ENCODE peak calls at places on chromosomes 16 and 17, in ten cellular contexts. O is cardiac muscle cell; I is CD8-positive, alpha-beta memory T cell; R is mammary epithelial cell; L is RWPE1; Y is neuronal stem cell; Q is left ventricle myocardium inferior; E is tibial artery; C is heart right ventricle; K is esophagus squamous epithelium. F is an unnamed sample.

GRCh38 chr17:76191891-76192290 is 48.4 kb downstream of the RNF157 start:
- DNase-seq in E (no peak), K (no peak), C (no peak), Q (no peak), O (no peak), I (peak), L (no peak), Y (no peak), R (no peak), F (no peak)

GRCh38 chr17:78434455-78435329 is 56.2 kb downstream of the PGS1 start:
- DNase-seq in K (no peak), R (no peak), Q (no peak), Y (no peak), E (no peak), L (no peak), O (no peak), I (no peak), C (no peak), F (no peak)

GRCh38 chr17:30235386-30236296 is at the start of gene SLC6A4:
- DNase-seq in L (no peak), K (no peak), Y (no peak), R (peak), Q (no peak), I (no peak), C (no peak), E (no peak), O (peak), F (no peak)

GRCh38 chr17:68423251-68423650 is 34.0 kb downstream of the WIPI1 start:
- DNase-seq in K (no peak), L (no peak), O (no peak), Y (no peak), Q (no peak), C (no peak), R (no peak), I (no peak), E (no peak), F (no peak)

GRCh38 chr17:60629120-60629519 is 29.1 kb downstream of the PPM1D start:
- DNase-seq in I (no peak), K (no peak), R (no peak), Y (no peak), Q (no peak), L (no peak), C (no peak), O (no peak), E (no peak), F (no peak)

GRCh38 chr16:79001156-79001997 is 599.2 kb downstream of the MAF start:
- DNase-seq in L (no peak), C (no peak), I (no peak), K (no peak), Y (peak), O (no peak), E (no peak), Q (no peak), R (no peak), F (no peak)

GRCh38 chr16:68395806-68396205 is 52.5 kb downstream of the SMPD3 start:
- DNase-seq in R (no peak), Y (no peak), C (no peak), L (no peak), I (no peak), Q (no peak), E (no peak), K (no peak), O (no peak), F (no peak)

GRCh38 chr17:27153005-27153404 is 140.9 kb upstream of the WSB1 start:
- DNase-seq in Y (no peak), I (no peak), L (no peak), C (no peak), O (no peak), R (no peak), E (no peak), K (no peak), Q (no peak), F (no peak)

GRCh38 chr16:88692861-88693260 is 6.6 kb upstream of the SNAI3 start:
- DNase-seq in R (no peak), E (no peak), Q (no peak), Y (no peak), C (no peak), O (no peak), L (no peak), I (no peak), K (no peak), F (no peak)

GRCh38 chr17:55086635-55087058 is 118.1 kb downstream of the STXBP4 start:
- DNase-seq in E (no peak), L (no peak), Q (no peak), R (peak), Y (no peak), I (no peak), O (peak), C (no peak), K (no peak), F (no peak)

GRCh38 chr17:70767102-70767701 is 597.9 kb downstream of the KCNJ2 start:
- DNase-seq in Y (peak), E (no peak), K (no peak), R (peak), I (no peak), L (peak), O (peak), C (no peak), Q (no peak), F (no peak)

GRCh38 chr16:59330030-59330670 is 596.0 kb upstream of the GOT2 start:
- DNase-seq in Q (no peak), K (no peak), C (no peak), I (no peak), O (no peak), R (no peak), L (no peak), Y (peak), E (no peak), F (no peak)

GRCh38 chr17:48442819-48443218 is 12.8 kb upstream of the SKAP1 start:
- DNase-seq in L (no peak), E (no peak), I (no peak), O (no peak), Q (no peak), K (no peak), R (no peak), Y (no peak), C (no peak), F (no peak)

GRCh38 chr16:57741660-57742191 is 6.2 kb downstream of the KATNB1 start:
- DNase-seq in O (no peak), I (no peak), R (no peak), Q (peak), E (no peak), C (no peak), Y (no peak), K (no peak), L (no peak), F (no peak)

GRCh38 chr16:14302399-14303181 is 231.5 kb downstream of the MRTFB start:
- DNase-seq in K (no peak), E (no peak), Q (no peak), C (peak), L (no peak), I (peak), R (peak), O (no peak), Y (no peak), F (no peak)

GRCh38 chr17:11900103-11900502 is 97.2 kb downstream of the ZNF18 start:
- DNase-seq in Y (no peak), I (no peak), C (peak), Q (peak), R (no peak), O (peak), K (no peak), L (no peak), E (no peak), F (no peak)

GRCh38 chr17:82745524-82745923 is 6.3 kb upstream of the TBCD start:
- DNase-seq in L (no peak), I (no peak), Q (no peak), Y (no peak), E (no peak), O (no peak), K (no peak), R (no peak), C (no peak), F (no peak)

GRCh38 chr16:68893710-68894705 is 50.7 kb downstream of the TANGO6 start:
- DNase-seq in C (peak), L (no peak), E (no peak), Y (peak), I (no peak), O (peak), Q (peak), K (no peak), R (no peak), F (no peak)

GRCh38 chr16:9738690-9739089 is 443.5 kb downstream of the GRIN2A start:
- DNase-seq in E (no peak), C (no peak), O (no peak), Q (no peak), Y (no peak), K (no peak), R (no peak), I (no peak), L (no peak), F (no peak)

GRCh38 chr17:75610103-75610984 is 22.7 kb downstream of the MYO15B start:
- DNase-seq in K (no peak), O (no peak), E (no peak), L (no peak), C (no peak), Q (no peak), Y (no peak), R (no peak), I (no peak), F (no peak)

GRCh38 chr17:68461122-68461539 is 3.8 kb upstream of the WIPI1 start:
- DNase-seq in C (no peak), K (no peak), L (no peak), Q (no peak), O (no peak), I (no peak), Y (no peak), E (no peak), R (no peak), F (no peak)

GRCh38 chr16:27405546-27406451 is 3.8 kb downstream of the IL21R start:
- DNase-seq in Q (no peak), R (no peak), E (no peak), K (no peak), O (peak), I (peak), C (no peak), Y (no peak), L (no peak), F (no peak)

DNA sequence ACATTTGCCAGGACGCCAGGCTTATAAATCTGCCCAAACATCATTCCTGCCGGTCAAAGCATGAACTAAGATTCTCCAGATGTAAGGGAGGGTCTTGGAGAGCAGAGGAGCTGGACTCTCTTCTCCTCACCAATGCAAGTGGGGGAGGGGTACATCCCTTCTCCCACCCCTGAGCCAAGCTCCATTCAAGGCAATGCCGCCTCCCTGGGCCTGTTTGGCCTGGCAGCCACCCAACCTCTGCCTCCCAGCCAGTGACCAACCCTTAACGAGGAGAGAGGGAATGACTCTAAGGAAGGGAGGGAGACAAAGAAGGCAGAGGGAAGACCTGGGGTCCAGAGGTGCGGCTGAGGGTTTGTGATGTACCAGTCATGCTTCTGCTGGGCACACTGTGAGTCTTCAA is 13.8 kb downstream of the C17orf50 start:
- DNase-seq in I (no peak), L (no peak), C (peak), K (no peak), E (peak), R (no peak), O (peak), Q (no peak), Y (no peak), F (peak)
- H3K27ac ChIP-seq in I (no peak), L (peak), C (no peak), K (peak), E (peak), R (no peak), O (peak), Q (no peak), Y (no peak), F (peak)

DNA sequence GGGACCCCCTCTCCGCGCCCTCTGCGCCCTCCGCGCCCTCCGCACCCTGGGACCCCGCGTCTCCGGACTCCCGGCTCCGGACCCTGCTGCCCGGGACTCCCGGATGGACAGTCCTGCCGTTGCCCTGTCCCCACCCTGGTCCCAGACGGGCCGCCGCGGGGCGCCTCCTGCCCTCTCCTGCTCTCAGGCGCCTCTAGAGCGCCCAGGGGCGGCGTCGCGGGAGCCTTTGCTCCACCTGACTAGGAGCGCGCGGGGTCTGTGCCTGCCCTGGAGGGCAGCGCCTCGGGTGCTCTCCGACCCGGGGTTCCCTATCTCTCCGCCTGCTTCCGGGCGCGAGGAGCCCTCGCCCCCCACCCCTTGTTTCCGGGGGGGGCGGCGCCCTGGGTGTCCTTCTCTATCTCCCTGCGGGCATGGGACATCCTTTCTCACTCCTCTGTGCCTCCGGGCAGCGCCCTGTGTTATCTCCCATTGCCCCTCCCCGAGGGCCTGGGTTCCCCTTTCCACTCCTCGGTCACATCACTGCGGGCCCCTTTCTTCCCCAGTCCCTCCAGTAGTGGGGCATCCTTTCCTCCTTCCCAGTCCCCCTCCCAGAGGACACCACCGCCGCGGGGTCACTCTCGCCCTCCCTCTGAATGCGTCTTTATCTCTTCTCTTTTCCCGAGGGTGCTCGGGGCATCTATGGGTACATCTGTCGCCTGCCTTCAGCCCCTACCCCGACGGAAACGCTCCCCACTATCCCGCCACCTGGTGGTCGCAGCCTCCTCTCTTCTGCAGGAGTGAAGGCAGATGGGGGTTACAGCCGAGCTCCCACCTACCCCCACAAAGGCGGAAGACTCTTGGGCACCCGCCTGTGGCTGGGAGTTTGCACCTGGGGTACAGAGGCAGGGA is 865 bp downstream of the PRKCB start:
- DNase-seq in O (no peak), E (no peak), Y (no peak), K (no peak), R (no peak), Q (peak), L (no peak), C (no peak), I (peak), F (no peak)
- H3K27ac ChIP-seq in O (no peak), E (no peak), Y (no peak), K (no peak), R (no peak), Q (no peak), L (no peak), C (no peak), I (peak), F (no peak)

GRCh38 chr17:7497228-7497627 is 13.1 kb downstream of the POLR2A start:
- DNase-seq in L (no peak), K (no peak), I (no peak), O (no peak), C (peak), E (peak), Q (no peak), Y (no peak), R (no peak), F (no peak)
- H3K27ac ChIP-seq in L (peak), K (no peak), I (no peak), O (no peak), C (peak), E (no peak), Q (peak), Y (no peak), R (no peak), F (no peak)

GRCh38 chr17:17535957-17536356 is 39.8 kb upstream of the RASD1 start:
- DNase-seq in K (no peak), R (no peak), Q (peak), E (peak), L (no peak), O (no peak), I (no peak), C (peak), Y (no peak), F (no peak)
- H3K27ac ChIP-seq in K (no peak), R (no peak), Q (peak), E (peak), L (no peak), O (no peak), I (no peak), C (peak), Y (no peak), F (no peak)

GRCh38 chr17:64532409-64532808 is 25.6 kb downstream of the CEP95 start:
- DNase-seq in C (no peak), L (no peak), I (no peak), Q (no peak), Y (no peak), O (no peak), R (no peak), K (no peak), E (no peak), F (no peak)
- H3K27ac ChIP-seq in C (no peak), L (no peak), I (no peak), Q (no peak), Y (no peak), O (no peak), R (no peak), K (no peak), E (peak), F (no peak)

GRCh38 chr17:20084621-20085282 is 75.6 kb downstream of the SPECC1 start:
- DNase-seq in R (no peak), Q (no peak), K (no peak), C (no peak), I (no peak), E (no peak), O (no peak), L (no peak), Y (no peak), F (no peak)

GRCh38 chr17:20085283-20085875 is 76.2 kb downstream of the SPECC1 start:
- DNase-seq in O (peak), K (no peak), Q (no peak), C (no peak), I (no peak), E (no peak), L (no peak), Y (no peak), R (no peak), F (no peak)

GRCh38 chr17:20086416-20087074 is 77.4 kb downstream of the SPECC1 start:
- DNase-seq in Y (no peak), C (no peak), O (no peak), Q (no peak), K (no peak), L (no peak), I (no peak), E (no peak), R (no peak), F (no peak)

GRCh38 chr17:20089795-20090547 is 80.8 kb downstream of the SPECC1 start:
- DNase-seq in E (no peak), I (no peak), R (no peak), L (no peak), O (no peak), C (no peak), K (no peak), Y (no peak), Q (no peak), F (no peak)

GRCh38 chr17:20087538-20088250 is 78.5 kb downstream of the SPECC1 start:
- DNase-seq in I (no peak), E (no peak), L (no peak), C (no peak), Q (no peak), R (no peak), O (no peak), K (no peak), Y (no peak), F (no peak)
- H3K27ac ChIP-seq in I (no peak), E (peak), L (no peak), C (peak), Q (peak), R (no peak), O (no peak), K (peak), Y (no peak), F (peak)

GRCh38 chr16:85803570-85803969 is 4.1 kb downstream of the COX4I1 start:
- DNase-seq in I (no peak), E (no peak), C (no peak), Y (no peak), O (no peak), K (no peak), L (no peak), Q (no peak), R (no peak), F (no peak)

GRCh38 chr16:85799497-85800320 is at the start of the genes COX4I1 and EMC8:
- DNase-seq in O (peak), I (peak), Q (peak), E (peak), R (peak), Y (peak), K (peak), L (peak), C (peak), F (peak)

GRCh38 chr16:85798901-85799496 is 345 bp downstream of the EMC8 start:
- DNase-seq in E (no peak), R (peak), K (no peak), C (peak), L (peak), O (peak), I (peak), Q (no peak), Y (no peak), F (no peak)

GRCh38 chr16:85798283-85798776 is 1.0 kb downstream of the EMC8 start:
- DNase-seq in K (no peak), C (no peak), I (no peak), Q (no peak), Y (no peak), L (peak), O (no peak), R (no peak), E (no peak), F (no peak)

GRCh38 chr16:85800321-85800669 is 800 bp downstream of the COX4I1 start:
- DNase-seq in O (no peak), E (no peak), K (no peak), C (no peak), R (no peak), Q (no peak), L (no peak), I (no peak), Y (no peak), F (no peak)
- H3K27ac ChIP-seq in O (peak), E (peak), K (peak), C (peak), R (peak), Q (peak), L (peak), I (peak), Y (no peak), F (peak)

GRCh38 chr17:81714412-81715106 is 2.5 kb downstream of the SLC25A10 start:
- DNase-seq in L (no peak), Y (no peak), C (no peak), O (no peak), R (no peak), E (no peak), Q (no peak), I (no peak), K (no peak), F (no peak)
- H3K27ac ChIP-seq in L (peak), Y (no peak), C (no peak), O (no peak), R (no peak), E (no peak), Q (no peak), I (no peak), K (no peak), F (no peak)